ENCODE peak calls at places on chromosomes 1 and 21, in five cellular contexts. D is fibroblast of pulmonary artery, U is A549, Z is Panc1, C is dorsolateral prefrontal cortex. Q is an unnamed sample.

GRCh38 chr1:181090653-181091126 is 2.2 kb downstream of the IER5 start:
- DNase-seq in C (no peak), Z (no peak), D (no peak), U (no peak), Q (peak)

GRCh38 chr1:51280321-51281096 is 44.4 kb downstream of the RNF11 start:
- DNase-seq in Z (no peak), C (no peak), U (no peak), D (peak), Q (no peak)

GRCh38 chr1:155307247-155307740 is 1.4 kb upstream of the FDPS start:
- DNase-seq in Z (no peak), D (peak), U (no peak), C (no peak), Q (peak)

GRCh38 chr1:100362821-100363466 is 10.6 kb downstream of the CDC14A start:
- DNase-seq in C (no peak), U (no peak), Z (no peak), D (no peak), Q (no peak)

GRCh38 chr1:207007352-207008033 is 25.1 kb downstream of the C1orf116 start:
- DNase-seq in Z (no peak), C (no peak), D (peak), U (peak), Q (no peak)

GRCh38 chr1:170253180-170253579 is 107.4 kb downstream of the NTMT2 start:
- DNase-seq in U (no peak), Z (no peak), C (no peak), D (no peak), Q (peak)

GRCh38 chr1:17579951-17580939 is 40.7 kb downstream of the ARHGEF10L start:
- DNase-seq in Z (no peak), C (no peak), D (no peak), U (no peak), Q (no peak)

GRCh38 chr1:204867203-204867602 is 3.5 kb upstream of the NFASC start:
- DNase-seq in Z (no peak), D (no peak), U (no peak), C (no peak), Q (no peak)

GRCh38 chr21:42041246-42041645 is 29.9 kb upstream of the UMODL1 start:
- DNase-seq in Z (no peak), D (no peak), C (no peak), U (no peak), Q (no peak)

GRCh38 chr1:231927431-231927830 is 300.8 kb downstream of the DISC1 start:
- DNase-seq in U (no peak), C (no peak), D (no peak), Z (no peak), Q (no peak)

GRCh38 chr21:42234464-42235241 is 15.7 kb downstream of the ABCG1 start:
- DNase-seq in D (peak), C (peak), Z (no peak), U (peak), Q (peak)

GRCh38 chr21:15272591-15272990 is 207.8 kb upstream of the NRIP1 start:
- DNase-seq in Z (no peak), C (no peak), D (peak), U (no peak), Q (no peak)

GRCh38 chr1:163069142-163069541 is at the start of gene RGS4:
- DNase-seq in U (no peak), C (peak), D (peak), Z (no peak), Q (no peak)

GRCh38 chr1:116988908-116989307 is 12.7 kb upstream of the CD101 start:
- DNase-seq in D (no peak), U (no peak), C (no peak), Z (no peak), Q (no peak)

GRCh38 chr1:231162300-231162969 is 577 bp downstream of the TRIM67 start:
- DNase-seq in D (peak), Z (no peak), U (peak), C (peak), Q (no peak)

GRCh38 chr1:67832737-67833594 is at the start of gene GNG12:
- DNase-seq in U (peak), Z (no peak), D (peak), C (no peak), Q (peak)

GRCh38 chr1:173190101-173190895 is 16.8 kb downstream of the TNFSF4 start:
- DNase-seq in C (no peak), U (peak), D (peak), Z (peak), Q (no peak)
- H3K4me3 ChIP-seq in C (no peak), U (no peak), D (no peak), Z (no peak), Q (no peak)

DNA sequence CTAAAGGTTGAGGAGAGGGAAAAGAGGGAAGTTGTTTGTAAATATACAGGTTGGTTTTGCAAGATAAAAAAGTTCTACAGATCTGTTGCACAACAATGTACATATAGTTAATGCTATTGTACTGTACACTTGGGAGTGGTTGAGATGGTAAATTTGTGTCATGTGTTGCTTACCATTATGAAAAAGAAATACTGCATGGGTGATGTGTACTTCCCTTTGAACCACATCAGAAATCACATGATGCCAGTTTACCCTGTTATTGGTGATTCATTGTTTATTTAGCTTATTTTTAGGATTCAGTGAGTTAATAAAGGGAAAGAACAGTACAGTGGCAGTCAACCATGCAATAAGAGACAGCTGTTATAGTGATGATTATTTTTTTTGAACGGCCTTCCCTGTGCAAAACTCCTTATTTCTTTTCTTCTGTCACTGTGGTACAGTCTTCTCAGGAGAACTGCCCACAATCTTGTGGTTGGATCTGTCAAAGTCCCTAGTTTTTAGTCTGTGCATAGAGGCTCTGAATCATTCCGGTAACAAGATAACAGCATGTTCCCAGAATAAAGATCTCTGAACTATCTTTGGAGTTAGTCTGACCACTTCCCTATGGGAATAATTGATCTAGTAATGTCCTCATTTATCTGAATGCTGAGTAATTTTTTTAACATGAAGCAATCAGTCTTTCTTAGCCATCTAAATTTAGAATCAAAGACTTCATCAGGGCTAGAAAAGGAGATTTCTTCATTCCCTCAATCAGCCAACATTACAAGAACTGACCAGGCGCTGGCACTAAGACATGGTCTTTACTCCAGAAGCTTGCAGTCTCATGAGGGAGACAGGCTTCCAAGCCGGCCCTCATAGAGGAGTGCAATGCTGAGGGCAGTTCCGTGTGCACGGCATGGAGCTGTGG is 84.2 kb downstream of the SH3GLB1 start:
- DNase-seq in Z (peak), D (peak), C (no peak), U (no peak), Q (no peak)
- H3K4me3 ChIP-seq in Z (no peak), D (no peak), C (no peak), U (no peak), Q (no peak)

GRCh38 chr1:178271471-178271870 is 177.6 kb downstream of the RASAL2 start:
- DNase-seq in D (no peak), U (no peak), Z (no peak), C (no peak), Q (no peak)

GRCh38 chr1:178263341-178263740 is 169.4 kb downstream of the RASAL2 start:
- DNase-seq in U (no peak), C (no peak), Z (no peak), D (no peak), Q (no peak)

GRCh38 chr1:178266619-178267066 is 172.7 kb downstream of the RASAL2 start:
- DNase-seq in D (no peak), C (no peak), U (no peak), Z (no peak), Q (no peak)

GRCh38 chr1:178262101-178262500 is 168.2 kb downstream of the RASAL2 start:
- DNase-seq in U (peak), C (no peak), Z (no peak), D (peak), Q (no peak)

DNA sequence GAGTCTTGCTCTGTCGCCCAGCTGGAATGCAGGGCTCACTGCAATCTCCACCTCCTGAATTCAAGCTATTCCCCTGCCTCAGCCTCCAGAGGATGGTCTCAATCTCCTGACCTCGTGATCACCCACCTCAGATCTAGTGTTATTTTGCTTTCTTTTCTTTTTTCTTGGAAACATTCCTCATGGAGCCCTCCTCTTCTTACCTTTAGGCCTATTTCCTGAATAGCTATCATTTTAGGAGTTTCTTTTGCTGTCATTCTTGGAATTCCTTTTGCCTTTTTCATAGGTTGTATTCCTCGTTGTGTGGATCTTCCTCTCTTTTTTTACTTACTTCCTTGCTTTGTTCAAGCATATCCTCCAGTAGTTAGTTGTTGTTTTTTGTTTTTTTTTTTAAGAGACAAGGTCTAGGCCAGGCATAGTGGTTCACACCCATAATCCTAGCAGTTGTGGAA is 173.8 kb downstream of the RASAL2 start:
- DNase-seq in Z (no peak), C (no peak), D (peak), U (no peak), Q (no peak)
- H3K4me3 ChIP-seq in Z (no peak), C (no peak), D (no peak), U (no peak), Q (no peak)

GRCh38 chr21:45492765-45493164 is 49.5 kb downstream of the SLC19A1 start:
- DNase-seq in U (no peak), D (no peak), Z (no peak), C (no peak), Q (no peak)

GRCh38 chr21:45493401-45494001 is 48.7 kb downstream of the SLC19A1 start:
- DNase-seq in C (no peak), Z (no peak), U (no peak), D (no peak), Q (no peak)

GRCh38 chr21:45496151-45496967 is 45.9 kb downstream of the SLC19A1 start:
- DNase-seq in C (no peak), D (no peak), Z (no peak), U (no peak), Q (no peak)

GRCh38 chr21:45494851-45495680 is 47.2 kb downstream of the SLC19A1 start:
- DNase-seq in U (no peak), Z (no peak), D (no peak), C (no peak), Q (no peak)

GRCh38 chr21:45494135-45494850 is 47.9 kb downstream of the SLC19A1 start:
- DNase-seq in U (no peak), D (no peak), Z (no peak), C (no peak), Q (no peak)
- H3K4me3 ChIP-seq in U (no peak), D (no peak), Z (no peak), C (no peak), Q (no peak)

GRCh38 chr1:56574794-56575193 is 4.6 kb downstream of the PLPP3 start:
- DNase-seq in C (no peak), Z (no peak), U (no peak), D (no peak), Q (no peak)
- H3K4me3 ChIP-seq in C (peak), Z (no peak), U (no peak), D (peak), Q (no peak)

Q was measured in GM12865.